ENCODE peak calls at places on chromosomes 2 and 18, in nine cellular contexts. I, E, P, O, U, N, Y, L and R are unnamed samples.

GRCh38 chr18:58060254-58060653 is 16.2 kb downstream of the NEDD4L start:
- DNase-seq in E (no peak), O (peak; percentile 86), N (no peak), L (no peak), U (no peak), Y (no peak), I (no peak), P (no peak), R (no peak)

GRCh38 chr2:154375625-154376020 is 322.9 kb upstream of the KCNJ3 start:
- DNase-seq in I (peak; percentile 20), L (peak; percentile 16), E (peak; percentile 42), Y (no peak), P (peak; percentile 7), U (peak; percentile 29), N (no peak), O (peak; percentile 11), R (no peak)

GRCh38 chr2:179595284-179595683 is 266.1 kb downstream of the ZNF385B start:
- DNase-seq in P (no peak), O (peak; percentile 22), E (no peak), I (no peak), L (no peak), Y (no peak), U (no peak), N (no peak), R (no peak)

GRCh38 chr2:28325173-28325566 is 67.5 kb upstream of the FOSL2 start:
- DNase-seq in I (no peak), N (no peak), O (peak; percentile 58), Y (no peak), P (no peak), E (no peak), U (peak; percentile 32), L (no peak), R (no peak)

GRCh38 chr18:51988277-51988676 is 351.7 kb upstream of the DCC start:
- DNase-seq in U (no peak), L (no peak), P (no peak), I (no peak), Y (no peak), O (no peak), N (no peak), E (no peak), R (no peak)

GRCh38 chr2:33240178-33240577 is 236.3 kb upstream of the RASGRP3 start:
- DNase-seq in U (no peak), I (peak; percentile 84), P (no peak), O (no peak), E (peak; percentile 71), Y (no peak), L (peak; percentile 23), N (no peak), R (no peak)

GRCh38 chr2:119106301-119106897 is 52.2 kb downstream of the C1QL2 start:
- DNase-seq in I (peak; percentile 7), L (peak; percentile 29), O (no peak), Y (no peak), E (peak; percentile 45), N (no peak), U (no peak), P (no peak), R (peak; percentile 89)

GRCh38 chr2:237998530-237998929 is 31.7 kb downstream of the UBE2F start:
- DNase-seq in N (no peak), L (no peak), I (peak; percentile 70), P (no peak), E (peak; percentile 85), Y (no peak), U (no peak), O (no peak), R (no peak)

GRCh38 chr2:183001948-183002347 is 36.3 kb downstream of the NCKAP1 start:
- DNase-seq in O (no peak), U (no peak), N (no peak), E (no peak), Y (no peak), I (no peak), L (no peak), P (no peak), R (no peak)

GRCh38 chr2:200225943-200226342 is 80.5 kb upstream of the SPATS2L start:
- DNase-seq in U (no peak), I (no peak), Y (no peak), P (no peak), L (no peak), N (no peak), E (peak; percentile 7), O (no peak), R (no peak)

GRCh38 chr2:38148501-38148900 is 72.5 kb upstream of the CYP1B1 start:
- DNase-seq in Y (peak; percentile 68), N (no peak), O (no peak), E (peak; percentile 91), U (no peak), L (peak; percentile 58), P (peak; percentile 68), I (no peak), R (no peak)

GRCh38 chr2:238908960-238909951 is 61.4 kb downstream of the TWIST2 start:
- DNase-seq in N (no peak), Y (no peak), E (peak; percentile 81), L (no peak), O (no peak), U (no peak), P (no peak), I (peak; percentile 52), R (no peak)

GRCh38 chr2:167048829-167049228 is 160.5 kb downstream of the XIRP2 start:
- DNase-seq in I (no peak), O (no peak), Y (no peak), U (no peak), L (no peak), N (no peak), P (no peak), E (no peak), R (no peak)

GRCh38 chr2:58146707-58147106 is 94.4 kb downstream of the FANCL start:
- DNase-seq in P (peak; percentile 29), E (peak; percentile 35), O (no peak), I (peak; percentile 42), Y (no peak), L (peak; percentile 38), N (no peak), U (no peak), R (no peak)

GRCh38 chr18:29164993-29165599 is 988.2 kb upstream of the CDH2 start:
- DNase-seq in Y (no peak), U (no peak), N (no peak), E (peak; percentile 92), I (peak; percentile 94), P (peak; percentile 84), L (peak; percentile 57), O (no peak), R (no peak)

GRCh38 chr18:78849458-78849857 is 130.2 kb upstream of the SALL3 start:
- DNase-seq in N (no peak), Y (no peak), U (no peak), E (no peak), O (no peak), L (no peak), I (no peak), P (no peak), R (no peak)

GRCh38 chr2:241730679-241731293 is 3.6 kb upstream of the D2HGDH start:
- DNase-seq in O (peak; percentile 26), Y (no peak), N (no peak), P (no peak), E (no peak), L (no peak), I (no peak), U (no peak), R (no peak)

GRCh38 chr2:241736111-241736510 is 1.7 kb downstream of the D2HGDH start:
- DNase-seq in E (no peak), N (no peak), I (no peak), U (no peak), O (no peak), Y (no peak), L (no peak), P (no peak), R (no peak)

GRCh38 chr2:241734467-241735208 is at the start of gene D2HGDH:
- DNase-seq in N (peak; percentile 90), U (peak; percentile 99), O (peak; percentile 90), Y (peak; percentile 92), I (peak; percentile 41), L (peak; percentile 90), E (peak; percentile 82), P (peak; percentile 46), R (peak; percentile 93)

GRCh38 chr2:241734208-241734466 is 293 bp upstream of the D2HGDH start:
- DNase-seq in I (no peak), Y (no peak), N (no peak), E (no peak), U (no peak), L (no peak), O (no peak), P (no peak), R (no peak)

GRCh38 chr2:241733391-241734207 is 831 bp upstream of the D2HGDH start:
- DNase-seq in I (no peak), O (no peak), P (peak; percentile 51), L (peak; percentile 61), Y (no peak), U (no peak), E (no peak), N (no peak), R (no peak)
- TF ChIP-seq CTCF in I (no peak), O (no peak), P (no peak), L (no peak), Y (no peak), U (no peak), E (no peak), N (no peak), R (no peak)

DNA sequence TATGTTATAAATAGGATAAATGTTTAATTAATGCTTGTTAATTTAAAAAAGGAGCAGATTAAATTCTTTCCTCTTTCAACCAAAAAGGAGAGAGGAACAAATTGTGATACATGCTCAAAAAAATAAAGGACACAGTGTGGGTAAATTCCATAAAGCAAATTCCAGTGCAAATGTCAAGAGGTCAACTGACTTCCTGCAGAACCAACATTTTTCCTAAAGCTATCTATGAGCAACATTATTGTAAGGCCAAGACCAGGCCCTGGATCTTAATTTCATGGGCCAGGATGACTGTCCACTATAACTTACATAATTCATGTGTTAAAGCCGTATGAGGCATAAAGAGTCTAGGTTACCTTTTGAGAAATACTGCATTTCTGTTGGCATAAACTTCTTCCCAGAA is 93.9 kb upstream of the RPE start:
- DNase-seq in E (no peak), N (no peak), U (no peak), O (no peak), I (no peak), L (no peak), P (no peak), Y (no peak), R (no peak)
- TF ChIP-seq CTCF in E (no peak), N (no peak), U (no peak), O (no peak), I (no peak), L (no peak), P (no peak), Y (no peak), R (no peak)

GRCh38 chr2:172931923-172932520 is 143.6 kb upstream of the MAP3K20 start:
- DNase-seq in N (peak; percentile 56), O (peak; percentile 52), P (no peak), E (peak; percentile 88), Y (peak; percentile 75), U (peak; percentile 50), L (peak; percentile 41), I (peak; percentile 37), R (peak; percentile 75)
- TF ChIP-seq CTCF in N (peak; percentile 62), O (peak; percentile 55), P (peak; percentile 80), E (peak; percentile 74), Y (peak; percentile 88), U (peak; percentile 78), L (peak; percentile 84), I (peak; percentile 79), R (peak; percentile 76)

DNA sequence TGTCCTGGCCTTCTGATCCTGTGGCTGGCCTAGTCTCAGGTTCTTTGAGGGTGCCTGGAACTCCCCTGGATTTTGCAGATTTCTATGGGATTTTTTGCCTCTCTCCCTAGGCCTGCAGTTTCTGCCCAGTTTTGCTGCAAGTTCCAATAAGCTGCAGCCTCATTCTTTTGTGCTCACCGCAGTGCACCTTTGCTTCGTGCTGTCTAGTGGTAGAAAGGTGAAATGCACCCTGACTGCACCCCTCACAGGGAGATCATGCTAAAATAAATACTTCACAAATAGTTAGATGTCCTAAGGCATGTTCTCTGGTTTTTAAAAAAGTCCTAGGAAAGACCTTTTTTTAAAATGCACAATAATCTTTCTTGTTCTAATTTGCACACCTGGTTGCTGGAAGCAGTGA is 72.5 kb downstream of the GNAL start:
- DNase-seq in I (no peak), U (no peak), P (no peak), E (no peak), N (no peak), Y (no peak), O (no peak), L (no peak), R (no peak)
- TF ChIP-seq CTCF in I (no peak), U (peak; percentile 26), P (peak; percentile 50), E (peak; percentile 12), N (no peak), Y (no peak), O (peak; percentile 50), L (no peak), R (peak; percentile 57)